ENCODE peak calls at places on chromosomes 7 and 10, in ten cellular contexts. H, M, P, G, L, I, J, O, A and K are unnamed samples.

GRCh38 chr7:81013036-81013435 is 94.2 kb upstream of the SEMA3C start:
- DNase-seq in H (no peak), M (no peak), P (no peak), G (no peak), L (no peak), I (no peak), J (peak; percentile 71), O (no peak), A (peak; percentile 63), K (no peak)

GRCh38 chr10:104081998-104082397 is 3.7 kb downstream of the COL17A1 start:
- DNase-seq in H (no peak), M (no peak), P (no peak), G (no peak), L (no peak), I (no peak), J (no peak), O (no peak), A (no peak), K (no peak)

GRCh38 chr7:18356195-18356645 is 139.3 kb upstream of the HDAC9 start:
- DNase-seq in H (peak; percentile 51), M (no peak), P (no peak), G (no peak), L (no peak), I (no peak), J (peak; percentile 43), O (no peak), A (peak; percentile 39), K (no peak)

GRCh38 chr7:155477469-155477868 is 19.5 kb downstream of the EN2 start:
- DNase-seq in H (peak; percentile 75), M (no peak), P (no peak), G (no peak), L (no peak), I (no peak), J (no peak), O (no peak), A (no peak), K (no peak)

GRCh38 chr7:105387621-105388372 is 924 bp downstream of the SRPK2 start:
- DNase-seq in H (peak; percentile 73), M (no peak), P (peak; percentile 61), G (no peak), L (peak; percentile 67), I (peak; percentile 90), J (peak; percentile 55), O (peak; percentile 90), A (peak; percentile 54), K (peak; percentile 91)

GRCh38 chr10:777913-778479 is 88.5 kb upstream of the DIP2C start:
- DNase-seq in H (no peak), M (no peak), P (no peak), G (no peak), L (no peak), I (no peak), J (no peak), O (peak; percentile 58), A (no peak), K (no peak)

GRCh38 chr7:26143298-26144044 is 8.5 kb upstream of the NFE2L3 start:
- DNase-seq in H (no peak), M (no peak), P (no peak), G (no peak), L (no peak), I (no peak), J (peak; percentile 68), O (no peak), A (peak; percentile 51), K (no peak)

GRCh38 chr10:75358835-75359421 is 42.6 kb downstream of the ZNF503 start:
- DNase-seq in H (no peak), M (no peak), P (no peak), G (no peak), L (no peak), I (no peak), J (peak; percentile 100), O (no peak), A (peak; percentile 85), K (no peak)

GRCh38 chr10:11713963-11714362 is 28.2 kb upstream of the ECHDC3 start:
- DNase-seq in H (no peak), M (no peak), P (no peak), G (no peak), L (no peak), I (no peak), J (no peak), O (no peak), A (no peak), K (no peak)

GRCh38 chr7:52944916-52945315 is 90.5 kb upstream of the POM121L12 start:
- DNase-seq in H (no peak), M (no peak), P (no peak), G (no peak), L (no peak), I (no peak), J (peak; percentile 15), O (no peak), A (peak; percentile 64), K (no peak)

GRCh38 chr7:101952355-101953247 is 135.2 kb downstream of the CUX1 start:
- DNase-seq in H (no peak), M (no peak), P (no peak), G (no peak), L (no peak), I (no peak), J (peak; percentile 84), O (no peak), A (peak; percentile 93), K (no peak)

GRCh38 chr10:23315966-23316365 is 28.6 kb downstream of the C10orf67 start:
- DNase-seq in H (no peak), M (no peak), P (no peak), G (no peak), L (no peak), I (no peak), J (no peak), O (no peak), A (no peak), K (no peak)

GRCh38 chr10:23314835-23315239 is 29.8 kb downstream of the C10orf67 start:
- DNase-seq in H (peak; percentile 71), M (no peak), P (peak; percentile 37), G (peak; percentile 35), L (no peak), I (no peak), J (peak; percentile 88), O (no peak), A (peak; percentile 73), K (no peak)

GRCh38 chr10:23316406-23316805 is 28.2 kb downstream of the C10orf67 start:
- DNase-seq in H (no peak), M (no peak), P (no peak), G (no peak), L (no peak), I (no peak), J (no peak), O (no peak), A (no peak), K (no peak)

DNA sequence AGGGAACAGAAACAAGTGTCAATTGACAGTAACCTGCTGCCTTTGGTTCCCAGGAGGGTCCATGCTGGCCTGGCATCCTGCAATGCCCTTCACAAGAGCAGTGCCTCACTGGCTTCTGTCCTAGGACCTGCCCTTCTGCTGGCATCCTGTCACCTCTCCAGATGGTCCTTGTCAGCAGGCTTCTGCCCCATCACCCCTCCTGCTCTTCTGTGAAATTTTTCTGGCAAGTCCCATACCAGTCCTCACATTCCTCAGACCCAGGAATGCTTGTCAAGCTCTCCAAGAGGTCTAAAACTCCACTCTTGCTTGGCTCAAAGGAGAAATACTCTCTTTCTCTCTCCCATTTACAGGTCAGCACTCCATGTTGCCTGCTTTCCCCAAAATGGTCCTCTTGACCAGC is 34.2 kb downstream of the C10orf67 start:
- DNase-seq in H (no peak), M (no peak), P (no peak), G (no peak), L (no peak), I (no peak), J (no peak), O (no peak), A (peak; percentile 6), K (no peak)
- H3K27ac ChIP-seq in H (no peak overlapping the region), M (no peak overlapping the region), P (no peak overlapping the region), G (no peak overlapping the region), L (no peak overlapping the region), I (no peak overlapping the region), J (no peak overlapping the region), O (no peak overlapping the region), A (no peak overlapping the region), K (no peak overlapping the region)

DNA sequence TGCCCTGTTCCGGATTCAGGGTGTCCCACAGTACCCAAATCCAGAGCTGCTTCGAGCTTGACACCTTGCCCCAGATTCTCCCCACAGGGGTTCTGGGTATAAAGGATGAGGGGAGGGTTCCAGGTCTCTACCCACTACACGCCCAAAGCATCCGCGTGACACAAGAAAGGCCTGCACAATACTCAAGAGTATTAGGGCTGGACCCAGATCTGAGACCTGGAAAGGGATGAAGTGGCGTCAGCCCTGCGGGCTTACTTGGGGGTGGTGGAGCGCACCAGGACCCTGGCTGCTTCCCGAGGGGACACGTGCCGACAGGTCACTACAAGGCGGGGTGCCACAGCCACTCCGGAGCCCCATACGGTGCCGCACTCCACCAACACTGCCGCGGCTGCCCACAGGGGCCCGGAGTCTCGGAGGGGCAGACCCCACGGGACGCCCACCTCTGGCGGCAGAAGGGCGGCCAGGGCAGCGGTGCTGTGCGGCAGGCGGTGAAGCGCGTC is 1.3 kb downstream of the TYSND1 start:
- DNase-seq in H (no peak), M (no peak), P (peak; percentile 58), G (no peak), L (no peak), I (no peak), J (peak; percentile 38), O (no peak), A (no peak), K (no peak)
- H3K27ac ChIP-seq in H (peak overlapping the region; percentile 81), M (peak overlapping the region; percentile 94), P (peak overlapping the region; percentile 30), G (no peak overlapping the region), L (peak overlapping the region; percentile 95), I (peak overlapping the region; percentile 91), J (peak overlapping the region; percentile 57), O (peak overlapping the region; percentile 96), A (peak overlapping the region; percentile 89), K (peak overlapping the region; percentile 91)

GRCh38 chr10:71957546-71958275 is 6.5 kb upstream of the CHST3 start:
- DNase-seq in H (no peak), M (no peak), P (no peak), G (no peak), L (no peak), I (no peak), J (no peak), O (no peak), A (no peak), K (no peak)
- H3K27ac ChIP-seq in H (no peak overlapping the region), M (no peak overlapping the region), P (no peak overlapping the region), G (no peak overlapping the region), L (no peak overlapping the region), I (no peak overlapping the region), J (no peak overlapping the region), O (no peak overlapping the region), A (no peak overlapping the region), K (no peak overlapping the region)

GRCh38 chr10:31062856-31063255 is 31.2 kb upstream of the ZNF438 start:
- DNase-seq in H (no peak), M (no peak), P (no peak), G (no peak), L (no peak), I (no peak), J (no peak), O (no peak), A (peak; percentile 46), K (no peak)
- H3K27ac ChIP-seq in H (no peak overlapping the region), M (peak overlapping the region; percentile 65), P (no peak overlapping the region), G (no peak overlapping the region), L (peak overlapping the region; percentile 79), I (no peak overlapping the region), J (no peak overlapping the region), O (no peak overlapping the region), A (peak overlapping the region; percentile 31), K (no peak overlapping the region)